ENCODE peak calls at places on chromosomes 6 and 20, in six cellular contexts. One of them, this sample, is unnamed.

GRCh38 chr6:111764238-111765182 is 108.7 kb downstream of the FYN start:
- DNase-seq in left lung: no peak
- DNase-seq in psoas muscle: no peak
- DNase-seq in adipocyte: no peak
- DNase-seq in cardiac fibroblast: no peak
- DNase-seq in upper lobe of left lung: peak; percentile 35
- DNase-seq in this sample: no peak

GRCh38 chr6:166927942-166928643 is 28.3 kb downstream of the RNASET2 start:
- DNase-seq in cardiac fibroblast: no peak
- DNase-seq in adipocyte: no peak
- DNase-seq in psoas muscle: no peak
- DNase-seq in upper lobe of left lung: no peak
- DNase-seq in left lung: no peak
- DNase-seq in this sample: no peak

GRCh38 chr20:61599061-61599930 is 347.2 kb downstream of the CDH4 start:
- DNase-seq in cardiac fibroblast: no peak
- DNase-seq in psoas muscle: no peak
- DNase-seq in upper lobe of left lung: no peak
- DNase-seq in adipocyte: no peak
- DNase-seq in left lung: no peak
- DNase-seq in this sample: no peak

GRCh38 chr6:617485-618100 is 39.3 kb downstream of the HUS1B start:
- DNase-seq in adipocyte: no peak
- DNase-seq in cardiac fibroblast: no peak
- DNase-seq in upper lobe of left lung: no peak
- DNase-seq in left lung: no peak
- DNase-seq in psoas muscle: peak; percentile 11
- DNase-seq in this sample: no peak

GRCh38 chr20:62551408-62552323 is 75.9 kb upstream of the GATA5 start:
- DNase-seq in cardiac fibroblast: no peak
- DNase-seq in adipocyte: no peak
- DNase-seq in left lung: no peak
- DNase-seq in upper lobe of left lung: peak; percentile 69
- DNase-seq in psoas muscle: no peak
- DNase-seq in this sample: no peak

GRCh38 chr6:138287144-138287955 is 69.1 kb upstream of the PBOV1 start:
- DNase-seq in cardiac fibroblast: peak; percentile 16
- DNase-seq in upper lobe of left lung: no peak
- DNase-seq in adipocyte: peak; percentile 39
- DNase-seq in left lung: no peak
- DNase-seq in psoas muscle: no peak
- DNase-seq in this sample: peak; percentile 18

GRCh38 chr6:71967436-71967835 is 81.1 kb downstream of the RIMS1 start:
- DNase-seq in upper lobe of left lung: no peak
- DNase-seq in cardiac fibroblast: no peak
- DNase-seq in psoas muscle: no peak
- DNase-seq in left lung: no peak
- DNase-seq in adipocyte: peak; percentile 65
- DNase-seq in this sample: no peak

GRCh38 chr6:103672169-103672568 is 1187.5 kb downstream of the HACE1 start:
- DNase-seq in psoas muscle: no peak
- DNase-seq in adipocyte: no peak
- DNase-seq in left lung: no peak
- DNase-seq in upper lobe of left lung: no peak
- DNase-seq in cardiac fibroblast: no peak
- DNase-seq in this sample: peak; percentile 6

GRCh38 chr6:156776470-156776840 is 723 bp upstream of the ARID1B start:
- DNase-seq in left lung: no peak
- DNase-seq in upper lobe of left lung: no peak
- DNase-seq in adipocyte: peak; percentile 63
- DNase-seq in cardiac fibroblast: peak; percentile 56
- DNase-seq in psoas muscle: no peak
- DNase-seq in this sample: peak; percentile 58

GRCh38 chr20:48732081-48732829 is 95.5 kb downstream of the PREX1 start:
- DNase-seq in cardiac fibroblast: no peak
- DNase-seq in adipocyte: no peak
- DNase-seq in psoas muscle: no peak
- DNase-seq in upper lobe of left lung: no peak
- DNase-seq in left lung: no peak
- DNase-seq in this sample: no peak

GRCh38 chr6:43149260-43149659 is 21.8 kb upstream of the SRF start:
- DNase-seq in adipocyte: peak; percentile 37
- DNase-seq in left lung: no peak
- DNase-seq in psoas muscle: no peak
- DNase-seq in upper lobe of left lung: no peak
- DNase-seq in cardiac fibroblast: no peak
- DNase-seq in this sample: no peak

GRCh38 chr20:48784273-48784641 is 43.5 kb downstream of the PREX1 start:
- DNase-seq in upper lobe of left lung: no peak
- DNase-seq in left lung: no peak
- DNase-seq in psoas muscle: no peak
- DNase-seq in cardiac fibroblast: no peak
- DNase-seq in adipocyte: no peak
- DNase-seq in this sample: no peak

GRCh38 chr6:108565893-108566292 is 5.2 kb downstream of the FOXO3 start:
- DNase-seq in upper lobe of left lung: no peak
- DNase-seq in left lung: no peak
- DNase-seq in psoas muscle: peak; percentile 37
- DNase-seq in adipocyte: peak; percentile 78
- DNase-seq in cardiac fibroblast: peak; percentile 86
- DNase-seq in this sample: peak; percentile 91

GRCh38 chr20:17538517-17539170 is 7.5 kb upstream of the BFSP1 start:
- DNase-seq in cardiac fibroblast: no peak
- DNase-seq in psoas muscle: no peak
- DNase-seq in upper lobe of left lung: no peak
- DNase-seq in adipocyte: no peak
- DNase-seq in left lung: no peak
- DNase-seq in this sample: no peak

GRCh38 chr6:282177-282866 is 10.0 kb upstream of the DUSP22 start:
- DNase-seq in cardiac fibroblast: no peak
- DNase-seq in left lung: peak; percentile 66
- DNase-seq in upper lobe of left lung: peak; percentile 34
- DNase-seq in adipocyte: no peak
- DNase-seq in psoas muscle: no peak
- DNase-seq in this sample: no peak

GRCh38 chr6:42984924-42985475 is 630 bp downstream of the PPP2R5D start:
- DNase-seq in adipocyte: peak; percentile 55
- DNase-seq in psoas muscle: no peak
- DNase-seq in cardiac fibroblast: peak; percentile 35
- DNase-seq in upper lobe of left lung: no peak
- DNase-seq in left lung: peak; percentile 55
- DNase-seq in this sample: no peak

GRCh38 chr6:76615395-76615794 is 542.9 kb upstream of the IMPG1 start:
- DNase-seq in cardiac fibroblast: no peak
- DNase-seq in upper lobe of left lung: no peak
- DNase-seq in adipocyte: no peak
- DNase-seq in psoas muscle: no peak
- DNase-seq in left lung: no peak
- DNase-seq in this sample: no peak

GRCh38 chr20:61520761-61521460 is 268.9 kb downstream of the CDH4 start:
- DNase-seq in adipocyte: no peak
- DNase-seq in upper lobe of left lung: no peak
- DNase-seq in psoas muscle: no peak
- DNase-seq in cardiac fibroblast: peak; percentile 31
- DNase-seq in left lung: no peak
- DNase-seq in this sample: peak; percentile 47

GRCh38 chr6:21781075-21781474 is 187.5 kb downstream of the SOX4 start:
- DNase-seq in psoas muscle: no peak
- DNase-seq in adipocyte: no peak
- DNase-seq in upper lobe of left lung: no peak
- DNase-seq in cardiac fibroblast: no peak
- DNase-seq in left lung: no peak
- DNase-seq in this sample: no peak

GRCh38 chr6:125508793-125509192 is 207.0 kb upstream of the HDDC2 start:
- DNase-seq in cardiac fibroblast: no peak
- DNase-seq in upper lobe of left lung: no peak
- DNase-seq in psoas muscle: no peak
- DNase-seq in adipocyte: no peak
- DNase-seq in left lung: no peak
- DNase-seq in this sample: no peak

GRCh38 chr6:151141685-151142084 is 98.1 kb upstream of the AKAP12 start:
- DNase-seq in psoas muscle: no peak
- DNase-seq in cardiac fibroblast: peak; percentile 88
- DNase-seq in left lung: no peak
- DNase-seq in upper lobe of left lung: no peak
- DNase-seq in adipocyte: peak; percentile 17
- DNase-seq in this sample: peak; percentile 92

GRCh38 chr6:148195511-148195910 is 147.1 kb upstream of the SASH1 start:
- DNase-seq in left lung: no peak
- DNase-seq in adipocyte: no peak
- DNase-seq in upper lobe of left lung: no peak
- DNase-seq in cardiac fibroblast: no peak
- DNase-seq in psoas muscle: no peak
- DNase-seq in this sample: no peak

GRCh38 chr6:38973178-38974057 is 75.2 kb upstream of the GLP1R start:
- DNase-seq in psoas muscle: no peak
- DNase-seq in upper lobe of left lung: no peak
- DNase-seq in cardiac fibroblast: peak; percentile 76
- DNase-seq in adipocyte: peak; percentile 75
- DNase-seq in left lung: no peak
- DNase-seq in this sample: peak; percentile 75

GRCh38 chr6:161561938-161562337 is 288.1 kb upstream of the AGPAT4 start:
- DNase-seq in cardiac fibroblast: no peak
- DNase-seq in psoas muscle: no peak
- DNase-seq in left lung: no peak
- DNase-seq in adipocyte: no peak
- DNase-seq in upper lobe of left lung: no peak
- DNase-seq in this sample: no peak

GRCh38 chr6:161554883-161555282 is 281.0 kb upstream of the AGPAT4 start:
- DNase-seq in left lung: no peak
- DNase-seq in psoas muscle: no peak
- DNase-seq in cardiac fibroblast: no peak
- DNase-seq in adipocyte: no peak
- DNase-seq in upper lobe of left lung: no peak
- DNase-seq in this sample: no peak

GRCh38 chr6:161557333-161558107 is 283.7 kb upstream of the AGPAT4 start:
- DNase-seq in left lung: no peak
- DNase-seq in cardiac fibroblast: no peak
- DNase-seq in adipocyte: no peak
- DNase-seq in psoas muscle: no peak
- DNase-seq in upper lobe of left lung: no peak
- DNase-seq in this sample: no peak
- H3K4me3 ChIP-seq in left lung: no peak overlapping the region
- H3K4me3 ChIP-seq in cardiac fibroblast: no peak overlapping the region
- H3K4me3 ChIP-seq in adipocyte: no peak overlapping the region
- H3K4me3 ChIP-seq in psoas muscle: no peak overlapping the region
- H3K4me3 ChIP-seq in upper lobe of left lung: no peak overlapping the region
- H3K4me3 ChIP-seq in this sample: no peak overlapping the region

DNA sequence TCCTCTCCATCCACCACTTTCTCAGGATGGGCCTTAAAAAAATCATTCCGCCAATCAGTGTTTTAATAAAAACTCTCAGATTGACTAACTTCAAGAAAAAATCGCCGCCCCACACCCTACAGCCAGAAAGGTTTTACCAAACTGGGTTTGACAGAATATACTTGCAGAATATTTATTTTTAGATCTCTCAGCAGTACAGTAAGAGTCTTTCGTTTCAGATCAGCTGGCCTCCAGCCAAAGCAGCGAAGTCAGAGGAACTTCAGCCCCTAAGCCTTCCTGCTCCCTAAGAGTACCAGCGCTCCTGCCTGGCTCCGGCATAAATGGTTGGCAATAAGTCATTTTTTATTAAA is 24.7 kb downstream of the TBC1D7 start:
- DNase-seq in left lung: no peak
- DNase-seq in cardiac fibroblast: peak; percentile 89
- DNase-seq in adipocyte: peak; percentile 45
- DNase-seq in upper lobe of left lung: no peak
- DNase-seq in psoas muscle: peak; percentile 70
- DNase-seq in this sample: peak; percentile 86
- H3K4me3 ChIP-seq in left lung: no peak overlapping the region
- H3K4me3 ChIP-seq in cardiac fibroblast: no peak overlapping the region
- H3K4me3 ChIP-seq in adipocyte: peak overlapping the region; percentile 51
- H3K4me3 ChIP-seq in upper lobe of left lung: peak overlapping the region; percentile 5
- H3K4me3 ChIP-seq in psoas muscle: peak overlapping the region; percentile 24
- H3K4me3 ChIP-seq in this sample: peak overlapping the region; percentile 18

GRCh38 chr6:26220353-26220970 is 133.2 kb downstream of the HFE start:
- DNase-seq in cardiac fibroblast: no peak
- DNase-seq in psoas muscle: no peak
- DNase-seq in adipocyte: no peak
- DNase-seq in left lung: no peak
- DNase-seq in upper lobe of left lung: no peak
- DNase-seq in this sample: no peak
- H3K4me3 ChIP-seq in cardiac fibroblast: no peak overlapping the region
- H3K4me3 ChIP-seq in psoas muscle: no peak overlapping the region
- H3K4me3 ChIP-seq in adipocyte: no peak overlapping the region
- H3K4me3 ChIP-seq in left lung: no peak overlapping the region
- H3K4me3 ChIP-seq in upper lobe of left lung: no peak overlapping the region
- H3K4me3 ChIP-seq in this sample: no peak overlapping the region

GRCh38 chr6:26329763-26330511 is 35.1 kb upstream of the BTN3A2 start:
- DNase-seq in cardiac fibroblast: peak; percentile 60
- DNase-seq in psoas muscle: no peak
- DNase-seq in adipocyte: peak; percentile 65
- DNase-seq in left lung: no peak
- DNase-seq in upper lobe of left lung: no peak
- DNase-seq in this sample: peak; percentile 58

GRCh38 chr6:26328265-26328844 is 36.6 kb upstream of the BTN3A2 start:
- DNase-seq in adipocyte: no peak
- DNase-seq in upper lobe of left lung: no peak
- DNase-seq in cardiac fibroblast: no peak
- DNase-seq in left lung: no peak
- DNase-seq in psoas muscle: no peak
- DNase-seq in this sample: no peak

GRCh38 chr6:26330835-26331808 is 33.9 kb upstream of the BTN3A2 start:
- DNase-seq in psoas muscle: no peak
- DNase-seq in left lung: no peak
- DNase-seq in upper lobe of left lung: no peak
- DNase-seq in adipocyte: peak; percentile 44
- DNase-seq in cardiac fibroblast: peak; percentile 21
- DNase-seq in this sample: no peak

GRCh38 chr6:26324295-26324727 is 40.7 kb upstream of the BTN3A2 start:
- DNase-seq in cardiac fibroblast: no peak
- DNase-seq in adipocyte: no peak
- DNase-seq in psoas muscle: no peak
- DNase-seq in upper lobe of left lung: no peak
- DNase-seq in left lung: no peak
- DNase-seq in this sample: no peak

DNA sequence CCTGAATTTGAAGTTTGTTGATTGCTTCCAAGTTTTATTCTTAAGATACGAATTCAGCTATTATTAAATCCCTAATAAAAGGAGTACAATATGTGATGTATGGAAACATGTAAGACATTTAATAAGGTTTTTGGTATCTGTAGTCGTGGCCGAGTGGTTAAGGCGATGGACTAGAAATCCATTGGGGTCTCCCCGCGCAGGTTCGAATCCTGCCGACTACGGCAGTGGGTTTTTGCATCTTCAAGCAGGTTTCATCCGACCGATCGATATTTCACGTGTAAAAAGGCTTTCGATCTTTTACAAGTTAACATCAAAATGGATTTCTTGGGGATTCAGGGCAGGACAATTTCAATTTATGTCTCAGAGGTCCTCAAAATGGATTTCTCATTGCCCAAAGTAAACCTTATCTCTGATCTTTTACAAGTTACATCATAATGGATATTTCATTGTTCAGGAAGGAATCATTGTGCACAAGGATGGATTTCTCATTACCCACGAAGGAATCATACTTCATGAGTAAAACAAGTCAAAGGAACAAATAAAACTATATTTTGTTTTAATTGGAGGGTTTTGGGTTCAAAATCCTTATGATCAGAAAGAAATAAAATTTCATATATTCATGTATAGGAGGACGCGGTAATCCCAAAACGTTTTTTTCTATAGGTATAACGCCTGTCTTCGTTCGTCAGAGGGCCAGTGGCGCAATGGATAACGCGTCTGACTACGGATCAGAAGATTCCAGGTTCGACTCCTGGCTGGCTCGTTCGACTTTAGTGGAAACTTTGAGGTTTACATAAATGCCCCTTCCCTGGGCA is 37.3 kb upstream of the BTN3A2 start:
- DNase-seq in psoas muscle: no peak
- DNase-seq in upper lobe of left lung: no peak
- DNase-seq in cardiac fibroblast: peak; percentile 70
- DNase-seq in left lung: no peak
- DNase-seq in adipocyte: peak; percentile 84
- DNase-seq in this sample: peak; percentile 80
- H3K4me3 ChIP-seq in psoas muscle: no peak overlapping the region
- H3K4me3 ChIP-seq in upper lobe of left lung: no peak overlapping the region
- H3K4me3 ChIP-seq in cardiac fibroblast: no peak overlapping the region
- H3K4me3 ChIP-seq in left lung: no peak overlapping the region
- H3K4me3 ChIP-seq in adipocyte: peak overlapping the region; percentile 69
- H3K4me3 ChIP-seq in this sample: peak overlapping the region; percentile 44